ENCODE peak calls at places on chromosomes 5 and 9, in six cellular contexts. V is upper lobe of right lung, P is keratinocyte, E is lung, F is transverse colon, N is vagina. Y is an unnamed sample.
A peak's percentile ranks its signal among the peaks of the same experiment; 100 is the strongest.

GRCh38 chr9:33469891-33470290 is 3.8 kb downstream of the NOL6 start:
- DNase-seq in V (peak; percentile 46), P (no peak), E (no peak), F (no peak), N (no peak), Y (no peak)

GRCh38 chr5:84272776-84273516 is 111.7 kb downstream of the EDIL3 start:
- DNase-seq in V (no peak), P (no peak), E (no peak), F (no peak), N (no peak), Y (peak; percentile 16)

GRCh38 chr5:32241034-32241783 is 67.1 kb upstream of the GOLPH3 start:
- DNase-seq in V (no peak), P (no peak), E (no peak), F (no peak), N (no peak), Y (no peak)

GRCh38 chr9:33620738-33621439 is 96.8 kb downstream of the ANKRD18B start:
- DNase-seq in V (no peak), P (peak; percentile 80), E (no peak), F (no peak), N (no peak), Y (peak; percentile 22)

GRCh38 chr9:20781086-20781485 is 97.0 kb downstream of the FOCAD start:
- DNase-seq in V (no peak), P (no peak), E (no peak), F (no peak), N (no peak), Y (no peak)

GRCh38 chr5:169374111-169374510 is 73.2 kb upstream of the SLIT3 start:
- DNase-seq in V (no peak), P (no peak), E (no peak), F (no peak), N (no peak), Y (no peak)

GRCh38 chr5:113606298-113607134 is 93.0 kb downstream of the YTHDC2 start:
- DNase-seq in V (no peak), P (no peak), E (peak; percentile 36), F (peak; percentile 11), N (no peak), Y (peak; percentile 60)

GRCh38 chr5:32222723-32223470 is 48.8 kb upstream of the GOLPH3 start:
- DNase-seq in V (no peak), P (no peak), E (peak; percentile 41), F (no peak), N (no peak), Y (no peak)

GRCh38 chr5:171695804-171696203 is 89.8 kb upstream of the SMIM23 start:
- DNase-seq in V (no peak), P (no peak), E (no peak), F (no peak), N (no peak), Y (no peak)

GRCh38 chr5:72268753-72269410 is 51.2 kb downstream of the MRPS27 start:
- DNase-seq in V (no peak), P (peak; percentile 40), E (peak; percentile 33), F (peak; percentile 30), N (no peak), Y (peak; percentile 45)

GRCh38 chr5:95937607-95938152 is 24.0 kb downstream of the ELL2 start:
- DNase-seq in V (no peak), P (no peak), E (no peak), F (no peak), N (no peak), Y (no peak)
- H3K27ac ChIP-seq in V (no peak overlapping the region), P (no peak overlapping the region), E (no peak overlapping the region), F (no peak overlapping the region), N (no peak overlapping the region), Y (no peak overlapping the region)

DNA sequence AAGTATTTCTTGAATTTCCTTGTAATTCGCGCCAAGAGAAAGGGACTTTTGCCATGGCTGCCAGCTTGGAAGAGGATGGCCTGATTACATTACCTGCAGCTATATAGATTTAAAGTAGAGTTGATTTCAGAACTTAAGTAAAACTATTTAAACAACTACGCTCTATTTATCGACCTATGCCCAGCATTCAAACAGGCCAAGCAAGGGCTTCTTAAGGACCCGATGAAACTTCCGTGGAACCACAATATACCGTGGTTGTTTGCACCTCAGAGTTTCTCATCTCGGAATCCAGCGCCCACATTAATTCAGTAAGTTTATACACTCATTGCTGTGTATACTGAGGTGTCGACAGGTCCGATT is 492 bp upstream of the CDC14B start:
- DNase-seq in V (no peak), P (no peak), E (no peak), F (no peak), N (no peak), Y (no peak)
- H3K4me3 ChIP-seq in V (peak overlapping the region; percentile 59), P (peak overlapping the region; percentile 56), E (no peak overlapping the region), F (peak overlapping the region; percentile 66), N (peak overlapping the region; percentile 75), Y (peak overlapping the region; percentile 57)

GRCh38 chr9:37996050-37996811 is 72.8 kb downstream of the SHB start:
- DNase-seq in V (peak; percentile 27), P (no peak), E (no peak), F (no peak), N (no peak), Y (no peak)

GRCh38 chr9:37995348-37995737 is 73.7 kb downstream of the SHB start:
- DNase-seq in V (no peak), P (no peak), E (no peak), F (no peak), N (no peak), Y (no peak)

GRCh38 chr9:37996812-37997202 is 72.2 kb downstream of the SHB start:
- DNase-seq in V (no peak), P (no peak), E (no peak), F (no peak), N (no peak), Y (no peak)

GRCh38 chr9:37992924-37993349 is 76.1 kb downstream of the SHB start:
- DNase-seq in V (no peak), P (no peak), E (no peak), F (no peak), N (no peak), Y (no peak)

GRCh38 chr9:37994639-37995347 is 74.2 kb downstream of the SHB start:
- DNase-seq in V (peak; percentile 91), P (peak; percentile 48), E (peak; percentile 74), F (peak; percentile 55), N (no peak), Y (peak; percentile 73)
- H3K27ac ChIP-seq in V (peak overlapping the region; percentile 63), P (peak overlapping the region; percentile 87), E (peak overlapping the region; percentile 61), F (peak overlapping the region; percentile 54), N (peak overlapping the region; percentile 42), Y (peak overlapping the region; percentile 74)

GRCh38 chr5:159775890-159776289 is 140.4 kb upstream of the ADRA1B start:
- DNase-seq in V (no peak), P (no peak), E (no peak), F (no peak), N (no peak), Y (no peak)

GRCh38 chr5:159772698-159773061 is 143.6 kb upstream of the ADRA1B start:
- DNase-seq in V (no peak), P (no peak), E (no peak), F (no peak), N (no peak), Y (no peak)

GRCh38 chr5:159774476-159775031 is 141.7 kb upstream of the ADRA1B start:
- DNase-seq in V (no peak), P (no peak), E (no peak), F (no peak), N (no peak), Y (no peak)

GRCh38 chr5:159777049-159777448 is 139.2 kb upstream of the ADRA1B start:
- DNase-seq in V (no peak), P (no peak), E (no peak), F (no peak), N (no peak), Y (no peak)

DNA sequence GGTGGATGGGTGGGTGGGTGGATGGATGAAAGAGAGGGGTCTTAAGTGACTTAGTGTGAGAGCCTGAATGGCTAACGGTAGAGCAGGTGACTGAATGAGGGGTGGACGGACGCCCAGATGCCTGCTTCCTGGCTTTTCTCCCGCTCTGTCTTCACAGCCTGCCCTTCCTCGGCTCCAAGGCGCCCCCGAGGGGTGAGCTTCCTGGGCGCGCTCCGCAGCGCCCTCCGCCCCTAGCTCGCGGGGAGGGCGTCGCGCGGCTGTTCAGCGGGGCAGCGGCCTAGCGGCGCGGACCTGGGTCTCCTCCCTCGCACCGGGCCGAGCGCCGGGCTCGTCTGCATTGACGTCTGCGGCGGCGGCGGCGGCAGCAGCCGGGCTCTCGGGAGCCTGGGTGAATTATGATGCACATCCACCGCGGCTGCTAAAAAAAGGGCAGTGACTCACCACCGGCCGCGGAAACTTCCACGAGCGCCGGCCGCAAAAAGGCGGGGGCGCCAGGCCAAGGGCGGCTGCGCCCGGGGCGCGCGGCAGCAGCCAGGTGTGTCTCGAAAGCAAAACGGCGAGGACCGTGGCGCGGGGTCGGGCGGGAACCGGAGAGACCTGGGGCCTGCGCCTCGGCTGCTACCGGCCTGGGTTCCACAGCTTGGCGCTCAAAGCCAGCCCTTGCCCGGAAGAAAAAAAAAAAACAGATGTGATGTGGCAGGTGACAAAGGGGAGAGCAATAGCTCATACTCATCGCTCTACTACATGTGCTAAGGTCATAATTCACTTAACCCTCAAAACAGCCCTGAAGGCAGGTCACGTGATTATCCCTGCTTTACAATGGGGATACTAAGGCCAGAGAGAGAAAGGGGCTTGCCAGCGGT is 143.0 kb upstream of the ADRA1B start:
- DNase-seq in V (peak; percentile 86), P (peak; percentile 28), E (peak; percentile 52), F (peak; percentile 60), N (peak; percentile 85), Y (peak; percentile 90)
- H3K4me3 ChIP-seq in V (peak overlapping the region; percentile 42), P (peak overlapping the region; percentile 27), E (no peak overlapping the region), F (peak overlapping the region; percentile 37), N (peak overlapping the region; percentile 32), Y (peak overlapping the region; percentile 37)

GRCh38 chr5:97191893-97192292 is 8.8 kb upstream of the RIOK2 start:
- DNase-seq in V (no peak), P (no peak), E (no peak), F (no peak), N (no peak), Y (no peak)

GRCh38 chr5:97192580-97193421 is 9.8 kb upstream of the RIOK2 start:
- DNase-seq in V (no peak), P (peak; percentile 26), E (no peak), F (no peak), N (no peak), Y (peak; percentile 39)

DNA sequence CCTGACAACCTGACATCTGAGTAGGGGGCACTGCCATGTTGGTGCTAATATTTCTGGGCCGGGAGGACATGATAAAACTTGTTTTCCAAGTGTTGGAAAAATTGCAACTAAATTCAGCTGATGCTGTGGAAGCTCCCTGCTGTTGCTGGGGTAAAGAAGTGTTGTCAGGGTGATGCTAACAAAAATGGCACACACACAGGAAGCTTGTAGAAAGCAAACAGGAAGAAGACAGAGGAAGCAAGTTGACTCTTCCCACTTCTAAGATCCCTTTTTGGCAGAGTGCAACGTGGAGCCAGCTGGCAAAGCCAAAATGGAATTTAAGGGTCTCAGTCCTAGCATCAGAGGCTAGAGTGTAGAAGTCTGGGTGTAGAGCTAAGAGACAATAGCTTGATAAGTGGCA is 11.3 kb upstream of the RIOK2 start:
- DNase-seq in V (no peak), P (no peak), E (no peak), F (no peak), N (no peak), Y (no peak)
- H3K27ac ChIP-seq in V (no peak overlapping the region), P (no peak overlapping the region), E (no peak overlapping the region), F (no peak overlapping the region), N (no peak overlapping the region), Y (no peak overlapping the region)

GRCh38 chr5:1108008-1108864 is 3.6 kb downstream of the SLC12A7 start:
- DNase-seq in V (no peak), P (no peak), E (no peak), F (no peak), N (no peak), Y (no peak)
- H3K4me3 ChIP-seq in V (peak overlapping the region; percentile 5), P (no peak overlapping the region), E (no peak overlapping the region), F (no peak overlapping the region), N (no peak overlapping the region), Y (no peak overlapping the region)